ENCODE peak calls at places on chromosomes 7 and 10, in eight cellular contexts. E, M, W, H, C, R, Z and O are unnamed samples. For H3K36me3, the result is how much of the 10 kb centered on the place peaks cover.

GRCh38 chr7:29841926-29842671 is 35.8 kb downstream of the WIPF3 start:
- DNase-seq in E (no peak), C (peak), R (no peak), Z (no peak), H (no peak), W (no peak), M (peak), O (no peak)

GRCh38 chr10:804191-804781 is 114.8 kb upstream of the DIP2C start:
- DNase-seq in H (no peak), Z (no peak), W (no peak), M (peak), C (no peak), R (peak), E (no peak), O (no peak)

GRCh38 chr10:15436696-15437095 is 65.6 kb upstream of the FAM171A1 start:
- DNase-seq in M (no peak), E (no peak), C (no peak), R (no peak), H (no peak), W (no peak), Z (no peak), O (no peak)

GRCh38 chr10:93599778-93600177 is 1.3 kb downstream of the RBP4 start:
- DNase-seq in W (no peak), R (no peak), H (no peak), Z (no peak), E (no peak), C (no peak), M (no peak), O (no peak)

GRCh38 chr7:37430644-37431043 is 18.0 kb downstream of the ELMO1 start:
- DNase-seq in H (no peak), W (peak), R (no peak), Z (no peak), C (no peak), E (no peak), M (no peak), O (no peak)

GRCh38 chr7:132024290-132024689 is 467.9 kb upstream of the PODXL start:
- DNase-seq in W (no peak), M (no peak), H (no peak), Z (no peak), C (no peak), E (no peak), R (no peak), O (no peak)

GRCh38 chr7:156732091-156732621 is 91.6 kb downstream of the RNF32 start:
- DNase-seq in W (peak), R (no peak), E (no peak), H (no peak), Z (no peak), M (no peak), C (no peak), O (no peak)

GRCh38 chr7:29249860-29250259 is 55.3 kb downstream of the CHN2 start:
- DNase-seq in H (no peak), Z (no peak), R (no peak), W (no peak), E (no peak), M (no peak), C (no peak), O (no peak)

GRCh38 chr10:97714401-97715258 is 1.1 kb downstream of the MARVELD1 start:
- DNase-seq in R (peak), M (peak), H (peak), W (peak), C (peak), Z (peak), E (peak), O (peak)

GRCh38 chr7:41771717-41772116 is 68.8 kb upstream of the INHBA start:
- DNase-seq in H (no peak), Z (no peak), C (no peak), W (no peak), M (no peak), E (no peak), R (no peak), O (no peak)

GRCh38 chr7:140639366-140640053 is 1.1 kb downstream of the DENND2A start:
- DNase-seq in C (no peak), W (no peak), H (no peak), Z (no peak), E (peak), R (peak), M (no peak), O (peak)

GRCh38 chr10:61957806-61958205 is 56.3 kb downstream of the ARID5B start:
- DNase-seq in M (no peak), R (no peak), Z (no peak), C (no peak), W (no peak), E (no peak), H (no peak), O (no peak)

GRCh38 chr10:10911471-10911921 is 106.2 kb upstream of the CELF2 start:
- DNase-seq in E (peak), M (peak), W (peak), R (no peak), Z (peak), C (no peak), H (peak), O (peak)

GRCh38 chr10:61845196-61845949 is 56.1 kb upstream of the ARID5B start:
- DNase-seq in E (no peak), Z (peak), W (no peak), H (no peak), C (peak), R (no peak), M (no peak), O (no peak)

GRCh38 chr7:157271315-157271990 is 65.4 kb upstream of the DNAJB6 start:
- DNase-seq in E (no peak), M (no peak), W (no peak), R (no peak), Z (no peak), H (no peak), C (no peak), O (no peak)

GRCh38 chr7:23938937-23939552 is 229.0 kb downstream of the STK31 start:
- DNase-seq in W (no peak), M (peak), Z (peak), H (no peak), R (no peak), E (no peak), C (peak), O (peak)

DNA sequence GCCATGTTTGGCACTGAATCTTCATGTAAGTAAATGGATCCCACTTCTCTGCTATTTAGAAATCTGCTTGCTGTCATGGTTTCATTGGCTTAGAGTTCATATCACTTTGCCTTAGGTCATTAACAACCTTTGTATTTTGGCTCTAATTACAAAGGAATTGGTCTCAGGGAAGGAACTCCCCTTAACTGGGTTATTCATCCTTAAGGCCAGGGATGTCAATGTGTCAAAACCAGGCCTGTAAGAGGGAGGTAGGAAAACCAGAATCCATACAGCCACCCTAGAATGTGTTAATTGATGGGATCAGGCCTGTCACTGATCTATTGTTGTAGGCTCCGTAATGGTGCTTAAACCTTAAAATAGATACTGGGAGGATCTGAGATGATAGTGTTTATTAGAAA is 67.3 kb downstream of the ST7 start:
- DNase-seq in W (no peak), R (no peak), H (no peak), M (no peak), E (no peak), Z (no peak), C (no peak), O (no peak)
- H3K4me3 ChIP-seq in W (peak), R (no peak), H (peak), M (peak), E (peak), Z (peak), C (peak), O (no peak)

DNA sequence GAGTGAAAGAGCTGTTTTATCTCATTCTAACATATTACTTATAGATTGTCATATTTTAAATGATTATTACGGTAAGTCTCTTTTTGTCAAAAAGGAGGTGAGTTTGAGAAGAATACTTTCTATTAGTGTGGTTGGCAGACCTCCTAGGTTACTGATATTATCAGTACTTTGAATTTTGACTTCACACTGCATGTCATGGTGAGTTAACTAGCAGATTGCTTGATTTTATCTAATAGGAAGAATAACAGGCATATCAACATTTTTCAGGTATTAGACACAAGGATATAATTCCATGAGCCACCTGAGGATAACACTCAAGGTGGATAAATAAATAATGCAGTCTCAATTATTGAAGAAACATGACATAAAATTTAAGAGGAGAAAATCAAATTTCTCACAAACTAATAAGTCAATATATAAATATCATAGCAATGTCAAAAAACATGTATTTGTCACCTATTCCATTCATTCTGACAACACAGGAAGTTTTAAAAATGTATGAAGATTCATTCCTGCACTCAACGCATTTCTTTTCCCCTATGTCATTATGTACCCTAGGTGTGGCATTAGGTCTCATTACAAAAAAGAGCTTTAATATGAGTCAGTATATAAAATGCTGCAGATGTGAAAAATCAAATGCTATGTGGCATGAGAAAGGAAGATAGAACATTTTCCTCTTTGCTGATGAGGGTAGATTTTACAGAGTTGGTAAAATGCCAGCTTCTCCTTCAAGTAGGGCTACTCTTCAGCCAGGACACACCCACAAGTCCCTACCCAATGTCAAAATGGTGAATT is 1621.6 kb downstream of the REEP3 start:
- DNase-seq in H (no peak), E (no peak), R (no peak), W (no peak), M (no peak), Z (no peak), C (no peak), O (no peak)
- TF ChIP-seq POLR2A in H (no peak), E (no peak), R (no peak), W (no peak), M (no peak), Z (no peak), C (no peak), O (no peak)

GRCh38 chr10:126277177-126277576 is 111.1 kb downstream of the ADAM12 start:
- DNase-seq in W (no peak), C (no peak), R (no peak), M (no peak), E (no peak), H (no peak), Z (no peak), O (no peak)

GRCh38 chr10:126283307-126283706 is 105.0 kb downstream of the ADAM12 start:
- DNase-seq in E (no peak), R (no peak), C (no peak), H (no peak), W (no peak), Z (no peak), M (no peak), O (no peak)

DNA sequence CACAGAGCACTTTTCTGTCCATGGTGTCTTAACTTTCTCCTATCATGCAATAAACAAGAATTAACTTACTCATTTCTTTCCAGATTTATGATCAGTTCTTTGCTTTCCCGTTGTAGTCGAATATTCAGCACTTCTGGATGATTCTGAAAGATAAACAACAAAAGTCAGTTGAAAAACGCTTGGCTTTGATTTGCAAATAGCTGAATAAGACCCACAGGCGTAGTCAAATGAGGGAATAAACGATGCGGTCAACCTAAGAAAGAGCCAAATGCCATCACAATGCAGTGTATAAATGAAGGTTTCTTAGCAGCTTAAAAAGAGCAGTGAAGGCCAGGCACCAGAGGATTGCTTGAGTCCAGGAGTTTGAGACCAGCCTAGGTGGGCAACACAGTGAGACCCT is 109.4 kb downstream of the ADAM12 start:
- DNase-seq in C (no peak), W (no peak), R (no peak), Z (no peak), E (no peak), M (no peak), H (no peak), O (no peak)
- H3K36me3 ChIP-seq in C (under half), W (under half), R (under half), Z (under half), E (under half), M (under half), H (under half), O (under half)

GRCh38 chr7:155256081-155256760 is 41.5 kb upstream of the INSIG1 start:
- DNase-seq in C (no peak), H (no peak), R (peak), E (no peak), W (no peak), Z (no peak), M (no peak), O (no peak)

GRCh38 chr7:155255660-155256059 is 42.0 kb upstream of the INSIG1 start:
- DNase-seq in Z (no peak), H (no peak), W (no peak), R (no peak), E (no peak), M (no peak), C (no peak), O (no peak)

GRCh38 chr7:155258233-155258575 is 39.5 kb upstream of the INSIG1 start:
- DNase-seq in C (no peak), Z (no peak), R (no peak), H (peak), E (no peak), W (peak), M (no peak), O (no peak)

GRCh38 chr7:155257482-155258232 is 40.0 kb upstream of the INSIG1 start:
- DNase-seq in C (no peak), E (peak), Z (peak), M (peak), R (no peak), H (peak), W (peak), O (peak)

GRCh38 chr7:155256761-155257481 is 40.8 kb upstream of the INSIG1 start:
- DNase-seq in H (no peak), C (no peak), Z (no peak), E (no peak), W (no peak), R (no peak), M (no peak), O (no peak)
- H3K4me3 ChIP-seq in H (no peak), C (no peak), Z (no peak), E (no peak), W (no peak), R (no peak), M (no peak), O (no peak)

DNA sequence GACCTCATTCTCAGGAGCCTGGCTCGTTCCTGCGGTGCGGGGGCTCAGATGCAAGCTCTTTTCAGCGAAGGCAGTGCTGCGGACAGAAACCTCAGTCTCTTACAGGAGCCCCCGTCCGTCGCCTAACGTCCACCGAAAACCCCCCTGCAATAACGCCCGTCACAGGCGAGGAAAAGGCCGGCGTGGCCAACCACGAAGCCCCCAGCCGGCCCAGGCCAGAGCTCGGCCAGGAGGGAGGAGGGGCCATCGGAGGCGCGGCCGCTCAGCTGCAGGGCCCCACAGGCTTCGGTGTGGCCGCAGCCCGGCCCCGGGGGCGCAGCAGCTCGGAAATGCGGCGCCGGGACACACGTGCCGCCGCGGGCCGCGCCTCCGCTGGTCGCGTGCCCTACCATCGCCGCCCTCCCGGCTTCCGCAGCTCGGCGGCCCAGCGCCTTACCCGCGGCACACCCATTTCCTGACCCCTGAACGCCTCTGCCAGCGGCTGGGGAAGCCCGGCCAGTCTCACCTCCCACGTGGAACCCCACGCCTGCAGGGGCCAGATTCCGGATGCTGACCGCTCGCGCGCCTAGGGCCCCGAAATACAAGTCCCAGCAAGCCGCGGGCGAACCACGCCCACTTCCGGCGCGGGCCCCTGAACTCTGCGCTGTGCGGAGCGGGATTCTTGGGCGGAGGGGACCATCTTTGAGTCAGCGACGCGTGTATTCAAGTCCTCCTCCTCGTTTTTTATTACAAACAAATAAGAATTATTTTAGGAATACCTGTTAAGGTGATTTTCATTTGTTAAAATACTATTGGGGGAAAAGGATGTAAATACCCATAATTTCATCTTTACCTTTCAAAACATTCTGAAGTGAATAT is at the start of gene ZNF239:
- DNase-seq in M (peak), Z (peak), W (peak), R (peak), E (peak), H (peak), C (peak), O (peak)
- TF ChIP-seq POLR2A in M (no peak), Z (no peak), W (no peak), R (no peak), E (peak), H (no peak), C (peak), O (no peak)

DNA sequence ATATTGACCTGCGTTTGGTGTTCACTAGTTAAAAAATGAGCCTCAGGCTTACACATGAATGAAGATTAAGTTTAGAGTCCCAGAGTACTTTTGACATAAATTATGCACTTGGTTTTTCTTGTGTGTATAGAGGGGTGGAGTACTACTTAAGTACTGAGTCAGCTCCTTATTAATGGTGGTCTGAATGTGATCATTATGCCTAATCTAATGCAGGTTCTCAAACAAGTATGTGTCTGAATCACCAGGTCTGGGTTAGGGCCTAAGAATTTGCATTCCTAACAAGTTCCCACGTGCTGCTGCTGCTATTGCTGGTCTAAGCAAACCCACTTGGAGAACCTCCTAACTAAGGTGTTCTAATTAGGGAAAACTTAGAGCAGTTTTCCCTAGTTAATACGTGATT is 30.7 kb upstream of the STOX1 start:
- DNase-seq in W (no peak), C (no peak), E (no peak), M (no peak), Z (no peak), H (no peak), R (no peak), O (no peak)
- H3K36me3 ChIP-seq in W (under half), C (under half), E (under half), M (under half), Z (under half), H (under half), R (under half), O (under half)

GRCh38 chr7:2760098-2760889 is 72.3 kb downstream of the AMZ1 start:
- DNase-seq in Z (peak), R (peak), M (peak), C (peak), H (no peak), W (peak), E (peak), O (no peak)
- H3K4me3 ChIP-seq in Z (no peak), R (no peak), M (no peak), C (no peak), H (no peak), W (no peak), E (no peak), O (no peak)

GRCh38 chr10:77756319-77757232 is 119.0 kb upstream of the KCNMA1 start:
- DNase-seq in R (no peak), W (peak), H (no peak), Z (peak), C (peak), M (peak), E (no peak), O (peak)
- TF ChIP-seq POLR2A in R (no peak), W (no peak), H (no peak), Z (no peak), C (no peak), M (no peak), E (no peak), O (no peak)